ENCODE peak calls at places on chromosomes 11 and 22, in seven cellular contexts. One of them, this sample, is unnamed.

GRCh38 chr11:58608331-58608730 is 14.1 kb upstream of the CNTF start:
- DNase-seq in GM23338: no peak
- DNase-seq in neuronal stem cell: no peak
- DNase-seq in choroid plexus epithelial cell: no peak
- DNase-seq in amniotic epithelial cell: no peak
- DNase-seq in Calu3: no peak
- DNase-seq in anterior cingulate cortex: no peak
- DNase-seq in this sample: no peak

GRCh38 chr22:29145321-29146072 is 60.2 kb upstream of the EMID1 start:
- DNase-seq in GM23338: no peak
- DNase-seq in neuronal stem cell: no peak
- DNase-seq in choroid plexus epithelial cell: no peak
- DNase-seq in amniotic epithelial cell: no peak
- DNase-seq in Calu3: no peak
- DNase-seq in anterior cingulate cortex: no peak
- DNase-seq in this sample: no peak

GRCh38 chr11:6616596-6617250 is 2.5 kb downstream of the TPP1 start:
- DNase-seq in GM23338: no peak
- DNase-seq in neuronal stem cell: no peak
- DNase-seq in choroid plexus epithelial cell: no peak
- DNase-seq in amniotic epithelial cell: no peak
- DNase-seq in Calu3: no peak
- DNase-seq in anterior cingulate cortex: no peak
- DNase-seq in this sample: no peak

GRCh38 chr11:20712912-20713311 is 43.5 kb downstream of the NELL1 start:
- DNase-seq in GM23338: peak; percentile 2
- DNase-seq in neuronal stem cell: no peak
- DNase-seq in choroid plexus epithelial cell: no peak
- DNase-seq in amniotic epithelial cell: no peak
- DNase-seq in Calu3: no peak
- DNase-seq in anterior cingulate cortex: no peak
- DNase-seq in this sample: no peak

GRCh38 chr11:21988477-21988876 is 204.4 kb upstream of the ANO5 start:
- DNase-seq in GM23338: no peak
- DNase-seq in neuronal stem cell: no peak
- DNase-seq in choroid plexus epithelial cell: peak; percentile 1
- DNase-seq in amniotic epithelial cell: no peak
- DNase-seq in Calu3: no peak
- DNase-seq in anterior cingulate cortex: no peak
- DNase-seq in this sample: no peak

GRCh38 chr11:1234054-1234720 is 11.3 kb downstream of the MUC5B start:
- DNase-seq in GM23338: no peak
- DNase-seq in neuronal stem cell: no peak
- DNase-seq in choroid plexus epithelial cell: no peak
- DNase-seq in amniotic epithelial cell: no peak
- DNase-seq in Calu3: no peak
- DNase-seq in anterior cingulate cortex: no peak
- DNase-seq in this sample: no peak

GRCh38 chr11:88357323-88358039 is 19.9 kb upstream of the CTSC start:
- DNase-seq in GM23338: no peak
- DNase-seq in neuronal stem cell: no peak
- DNase-seq in choroid plexus epithelial cell: peak; percentile 79
- DNase-seq in amniotic epithelial cell: peak; percentile 78
- DNase-seq in Calu3: no peak
- DNase-seq in anterior cingulate cortex: no peak
- DNase-seq in this sample: no peak

GRCh38 chr22:39614442-39614841 is 43.9 kb downstream of the CACNA1I start:
- DNase-seq in GM23338: peak; percentile 3
- DNase-seq in neuronal stem cell: no peak
- DNase-seq in choroid plexus epithelial cell: no peak
- DNase-seq in amniotic epithelial cell: no peak
- DNase-seq in Calu3: no peak
- DNase-seq in anterior cingulate cortex: no peak
- DNase-seq in this sample: no peak

GRCh38 chr11:25242928-25243327 is 746.1 kb downstream of the LUZP2 start:
- DNase-seq in GM23338: no peak
- DNase-seq in neuronal stem cell: no peak
- DNase-seq in choroid plexus epithelial cell: peak; percentile 4
- DNase-seq in amniotic epithelial cell: no peak
- DNase-seq in Calu3: no peak
- DNase-seq in anterior cingulate cortex: no peak
- DNase-seq in this sample: no peak

GRCh38 chr11:61021661-61022212 is 50.3 kb downstream of the CD6 start:
- DNase-seq in GM23338: peak; percentile 90
- DNase-seq in neuronal stem cell: no peak
- DNase-seq in choroid plexus epithelial cell: no peak
- DNase-seq in amniotic epithelial cell: no peak
- DNase-seq in Calu3: peak; percentile 79
- DNase-seq in anterior cingulate cortex: no peak
- DNase-seq in this sample: no peak

GRCh38 chr11:10590516-10590915 is 22.1 kb upstream of the LYVE1 start:
- DNase-seq in GM23338: no peak
- DNase-seq in neuronal stem cell: no peak
- DNase-seq in choroid plexus epithelial cell: peak; percentile 29
- DNase-seq in amniotic epithelial cell: no peak
- DNase-seq in Calu3: no peak
- DNase-seq in anterior cingulate cortex: no peak
- DNase-seq in this sample: no peak

GRCh38 chr11:65112551-65113360 is 1.1 kb downstream of the TM7SF2 start:
- DNase-seq in GM23338: peak; percentile 78
- DNase-seq in neuronal stem cell: no peak
- DNase-seq in choroid plexus epithelial cell: peak; percentile 48
- DNase-seq in amniotic epithelial cell: no peak
- DNase-seq in Calu3: peak; percentile 72
- DNase-seq in anterior cingulate cortex: peak; percentile 55
- DNase-seq in this sample: peak; percentile 46

GRCh38 chr11:21323617-21324016 is 654.2 kb downstream of the NELL1 start:
- DNase-seq in GM23338: peak; percentile 49
- DNase-seq in neuronal stem cell: no peak
- DNase-seq in choroid plexus epithelial cell: no peak
- DNase-seq in amniotic epithelial cell: no peak
- DNase-seq in Calu3: no peak
- DNase-seq in anterior cingulate cortex: no peak
- DNase-seq in this sample: no peak

GRCh38 chr22:46602025-46602424 is 18.2 kb upstream of the GRAMD4 start:
- DNase-seq in GM23338: no peak
- DNase-seq in neuronal stem cell: no peak
- DNase-seq in choroid plexus epithelial cell: no peak
- DNase-seq in amniotic epithelial cell: no peak
- DNase-seq in Calu3: no peak
- DNase-seq in anterior cingulate cortex: no peak
- DNase-seq in this sample: no peak

GRCh38 chr11:71568707-71569349 is 3.5 kb downstream of the KRTAP5-10 start:
- DNase-seq in GM23338: no peak
- DNase-seq in neuronal stem cell: no peak
- DNase-seq in choroid plexus epithelial cell: peak; percentile 16
- DNase-seq in amniotic epithelial cell: no peak
- DNase-seq in Calu3: no peak
- DNase-seq in anterior cingulate cortex: no peak
- DNase-seq in this sample: no peak

GRCh38 chr22:44411226-44412135 is 86.6 kb downstream of the RTL6 start:
- DNase-seq in GM23338: no peak
- DNase-seq in neuronal stem cell: no peak
- DNase-seq in choroid plexus epithelial cell: peak; percentile 30
- DNase-seq in amniotic epithelial cell: no peak
- DNase-seq in Calu3: no peak
- DNase-seq in anterior cingulate cortex: no peak
- DNase-seq in this sample: no peak

GRCh38 chr11:103601230-103601846 is 435.1 kb upstream of the DDI1 start:
- DNase-seq in GM23338: peak; percentile 83
- DNase-seq in neuronal stem cell: peak; percentile 33
- DNase-seq in choroid plexus epithelial cell: peak; percentile 87
- DNase-seq in amniotic epithelial cell: peak; percentile 75
- DNase-seq in Calu3: peak; percentile 26
- DNase-seq in anterior cingulate cortex: no peak
- DNase-seq in this sample: no peak

GRCh38 chr22:27959335-27960090 is 40.5 kb upstream of the PITPNB start:
- DNase-seq in GM23338: no peak
- DNase-seq in neuronal stem cell: no peak
- DNase-seq in choroid plexus epithelial cell: peak; percentile 15
- DNase-seq in amniotic epithelial cell: no peak
- DNase-seq in Calu3: no peak
- DNase-seq in anterior cingulate cortex: no peak
- DNase-seq in this sample: no peak

GRCh38 chr11:27720277-27720830 is 20.1 kb upstream of the BDNF start:
- DNase-seq in GM23338: peak; percentile 96
- DNase-seq in neuronal stem cell: peak; percentile 88
- DNase-seq in choroid plexus epithelial cell: peak; percentile 69
- DNase-seq in amniotic epithelial cell: peak; percentile 65
- DNase-seq in Calu3: peak; percentile 67
- DNase-seq in anterior cingulate cortex: no peak
- DNase-seq in this sample: no peak

GRCh38 chr11:130439160-130439519 is 9.3 kb upstream of the ADAMTS15 start:
- DNase-seq in GM23338: no peak
- DNase-seq in neuronal stem cell: no peak
- DNase-seq in choroid plexus epithelial cell: no peak
- DNase-seq in amniotic epithelial cell: no peak
- DNase-seq in Calu3: no peak
- DNase-seq in anterior cingulate cortex: no peak
- DNase-seq in this sample: no peak

GRCh38 chr11:64409278-64409677 is 50.3 kb downstream of the RPS6KA4 start:
- DNase-seq in GM23338: peak; percentile 38
- DNase-seq in neuronal stem cell: no peak
- DNase-seq in choroid plexus epithelial cell: no peak
- DNase-seq in amniotic epithelial cell: no peak
- DNase-seq in Calu3: no peak
- DNase-seq in anterior cingulate cortex: no peak
- DNase-seq in this sample: no peak

GRCh38 chr22:37166675-37167066 is 17.0 kb upstream of the IL2RB start:
- DNase-seq in GM23338: peak; percentile 84
- DNase-seq in neuronal stem cell: peak; percentile 70
- DNase-seq in choroid plexus epithelial cell: peak; percentile 81
- DNase-seq in amniotic epithelial cell: peak; percentile 52
- DNase-seq in Calu3: peak; percentile 86
- DNase-seq in anterior cingulate cortex: peak; percentile 67
- DNase-seq in this sample: peak; percentile 33

GRCh38 chr11:79274636-79275315 is 166.1 kb downstream of the TENM4 start:
- DNase-seq in GM23338: no peak
- DNase-seq in neuronal stem cell: no peak
- DNase-seq in choroid plexus epithelial cell: peak; percentile 38
- DNase-seq in amniotic epithelial cell: peak; percentile 70
- DNase-seq in Calu3: no peak
- DNase-seq in anterior cingulate cortex: no peak
- DNase-seq in this sample: no peak

GRCh38 chr11:3217751-3218482 is 696 bp downstream of the MRGPRG start:
- DNase-seq in GM23338: no peak
- DNase-seq in neuronal stem cell: no peak
- DNase-seq in choroid plexus epithelial cell: no peak
- DNase-seq in amniotic epithelial cell: no peak
- DNase-seq in Calu3: no peak
- DNase-seq in anterior cingulate cortex: no peak
- DNase-seq in this sample: no peak

GRCh38 chr11:47233989-47234668 is 14.5 kb downstream of the ACP2 start:
- DNase-seq in GM23338: peak; percentile 68
- DNase-seq in neuronal stem cell: no peak
- DNase-seq in choroid plexus epithelial cell: peak; percentile 76
- DNase-seq in amniotic epithelial cell: peak; percentile 64
- DNase-seq in Calu3: no peak
- DNase-seq in anterior cingulate cortex: no peak
- DNase-seq in this sample: no peak

GRCh38 chr11:31887180-31887579 is 76.1 kb upstream of the PAX6 start:
- DNase-seq in GM23338: peak; percentile 83
- DNase-seq in neuronal stem cell: no peak
- DNase-seq in choroid plexus epithelial cell: no peak
- DNase-seq in amniotic epithelial cell: no peak
- DNase-seq in Calu3: no peak
- DNase-seq in anterior cingulate cortex: no peak
- DNase-seq in this sample: no peak

GRCh38 chr11:103893366-103893765 is 143.1 kb upstream of the DDI1 start:
- DNase-seq in GM23338: no peak
- DNase-seq in neuronal stem cell: no peak
- DNase-seq in choroid plexus epithelial cell: no peak
- DNase-seq in amniotic epithelial cell: no peak
- DNase-seq in Calu3: no peak
- DNase-seq in anterior cingulate cortex: no peak
- DNase-seq in this sample: no peak

GRCh38 chr11:111911563-111912401 is at the start of gene CRYAB:
- DNase-seq in GM23338: peak; percentile 62
- DNase-seq in neuronal stem cell: no peak
- DNase-seq in choroid plexus epithelial cell: peak; percentile 69
- DNase-seq in amniotic epithelial cell: peak; percentile 70
- DNase-seq in Calu3: no peak
- DNase-seq in anterior cingulate cortex: peak; percentile 92
- DNase-seq in this sample: peak; percentile 94

GRCh38 chr11:70303070-70303469 is 32.6 kb downstream of the PPFIA1 start:
- DNase-seq in GM23338: no peak
- DNase-seq in neuronal stem cell: no peak
- DNase-seq in choroid plexus epithelial cell: no peak
- DNase-seq in amniotic epithelial cell: no peak
- DNase-seq in Calu3: no peak
- DNase-seq in anterior cingulate cortex: no peak
- DNase-seq in this sample: no peak

GRCh38 chr11:2526808-2527381 is 82.1 kb downstream of the KCNQ1 start:
- DNase-seq in GM23338: peak; percentile 62
- DNase-seq in neuronal stem cell: no peak
- DNase-seq in choroid plexus epithelial cell: peak; percentile 13
- DNase-seq in amniotic epithelial cell: no peak
- DNase-seq in Calu3: peak; percentile 58
- DNase-seq in anterior cingulate cortex: no peak
- DNase-seq in this sample: peak; percentile 27

GRCh38 chr11:28794405-28794804 is 686.2 kb downstream of the METTL15 start:
- DNase-seq in GM23338: no peak
- DNase-seq in neuronal stem cell: no peak
- DNase-seq in choroid plexus epithelial cell: peak; percentile 13
- DNase-seq in amniotic epithelial cell: no peak
- DNase-seq in Calu3: no peak
- DNase-seq in anterior cingulate cortex: no peak
- DNase-seq in this sample: no peak

GRCh38 chr11:35618497-35619029 is 303 bp downstream of the FJX1 start:
- DNase-seq in GM23338: peak; percentile 61
- DNase-seq in neuronal stem cell: peak; percentile 43
- DNase-seq in choroid plexus epithelial cell: peak; percentile 43
- DNase-seq in amniotic epithelial cell: peak; percentile 35
- DNase-seq in Calu3: peak; percentile 64
- DNase-seq in anterior cingulate cortex: no peak
- DNase-seq in this sample: no peak

GRCh38 chr11:29336727-29337212 is 680.1 kb downstream of the KCNA4 start:
- DNase-seq in GM23338: no peak
- DNase-seq in neuronal stem cell: no peak
- DNase-seq in choroid plexus epithelial cell: peak; percentile 63
- DNase-seq in amniotic epithelial cell: peak; percentile 90
- DNase-seq in Calu3: no peak
- DNase-seq in anterior cingulate cortex: no peak
- DNase-seq in this sample: no peak

GRCh38 chr11:121488641-121489040 is 35.9 kb upstream of the SORL1-AS1 start:
- DNase-seq in GM23338: no peak
- DNase-seq in neuronal stem cell: no peak
- DNase-seq in choroid plexus epithelial cell: no peak
- DNase-seq in amniotic epithelial cell: no peak
- DNase-seq in Calu3: no peak
- DNase-seq in anterior cingulate cortex: no peak
- DNase-seq in this sample: no peak